ENCODE peak calls at places on chromosomes 6 and 20, in ten cellular contexts. B, G, E, J, K, N, C, L, Q and W are unnamed samples. For H3K4me1 and H3K9me3, the result is how much of the 10 kb centered on the place peaks cover.

GRCh38 chr6:108988291-108988690 is 106.4 kb downstream of the SESN1 start:
- DNase-seq in B (no peak), G (no peak), E (no peak), J (no peak), K (no peak), N (no peak), C (no peak), L (no peak), Q (no peak), W (no peak)

GRCh38 chr20:10216146-10216741 is 2.4 kb upstream of the SNAP25 start:
- DNase-seq in B (peak), G (no peak), E (no peak), J (no peak), K (no peak), N (no peak), C (no peak), L (no peak), Q (no peak), W (peak)

GRCh38 chr6:111565316-111566221 is 40.1 kb downstream of the TRAF3IP2 start:
- DNase-seq in B (no peak), G (no peak), E (no peak), J (no peak), K (no peak), N (no peak), C (no peak), L (no peak), Q (no peak), W (no peak)

GRCh38 chr6:1611572-1612385 is 2.1 kb downstream of the FOXC1 start:
- DNase-seq in B (peak), G (no peak), E (no peak), J (no peak), K (peak), N (no peak), C (no peak), L (no peak), Q (peak), W (peak)

GRCh38 chr6:15400572-15401004 is 154.7 kb downstream of the JARID2 start:
- DNase-seq in B (peak), G (no peak), E (peak), J (no peak), K (peak), N (no peak), C (peak), L (no peak), Q (peak), W (no peak)

GRCh38 chr20:36493801-36494114 is 47.6 kb upstream of the MYL9 start:
- DNase-seq in B (peak), G (no peak), E (peak), J (no peak), K (peak), N (peak), C (peak), L (no peak), Q (peak), W (no peak)

GRCh38 chr20:51487525-51488279 is 54.8 kb downstream of the NFATC2 start:
- DNase-seq in B (peak), G (no peak), E (no peak), J (no peak), K (peak), N (no peak), C (no peak), L (peak), Q (no peak), W (peak)

GRCh38 chr6:53634184-53634631 is 31.3 kb downstream of the KLHL31 start:
- DNase-seq in B (no peak), G (no peak), E (no peak), J (no peak), K (no peak), N (no peak), C (no peak), L (no peak), Q (no peak), W (no peak)

GRCh38 chr6:78059171-78059570 is 406.3 kb downstream of the MEI4 start:
- DNase-seq in B (no peak), G (no peak), E (no peak), J (no peak), K (no peak), N (no peak), C (no peak), L (no peak), Q (no peak), W (no peak)

GRCh38 chr20:7858851-7859250 is 81.4 kb downstream of the HAO1 start:
- DNase-seq in B (no peak), G (no peak), E (no peak), J (no peak), K (no peak), N (no peak), C (no peak), L (no peak), Q (no peak), W (no peak)

GRCh38 chr6:116762235-116762634 is 3.3 kb downstream of the FAM162B start:
- DNase-seq in B (no peak), G (no peak), E (no peak), J (no peak), K (no peak), N (no peak), C (no peak), L (no peak), Q (no peak), W (no peak)

GRCh38 chr6:13863699-13864155 is 49.4 kb upstream of the MCUR1 start:
- DNase-seq in B (no peak), G (no peak), E (no peak), J (no peak), K (no peak), N (no peak), C (no peak), L (no peak), Q (no peak), W (no peak)

GRCh38 chr6:11356404-11357155 is 124.1 kb upstream of the NEDD9 start:
- DNase-seq in B (no peak), G (no peak), E (no peak), J (no peak), K (no peak), N (no peak), C (peak), L (no peak), Q (no peak), W (no peak)

GRCh38 chr6:13217206-13217905 is 111.0 kb downstream of the TBC1D7 start:
- DNase-seq in B (no peak), G (no peak), E (no peak), J (no peak), K (peak), N (no peak), C (no peak), L (no peak), Q (no peak), W (no peak)

GRCh38 chr6:113697642-113698410 is 159.3 kb upstream of the MARCKS start:
- DNase-seq in B (peak), G (no peak), E (no peak), J (no peak), K (peak), N (no peak), C (no peak), L (no peak), Q (no peak), W (peak)

GRCh38 chr6:119172813-119173212 is 94.3 kb upstream of the FAM184A start:
- DNase-seq in B (peak), G (no peak), E (no peak), J (peak), K (peak), N (no peak), C (no peak), L (no peak), Q (no peak), W (peak)

GRCh38 chr20:43911066-43911465 is 3.6 kb upstream of the TOX2 start:
- DNase-seq in B (peak), G (no peak), E (no peak), J (no peak), K (peak), N (no peak), C (no peak), L (no peak), Q (no peak), W (no peak)

GRCh38 chr6:161549977-161550655 is 276.3 kb upstream of the AGPAT4 start:
- DNase-seq in B (no peak), G (no peak), E (no peak), J (no peak), K (peak), N (no peak), C (no peak), L (no peak), Q (no peak), W (no peak)

GRCh38 chr6:88698661-88699060 is 264.8 kb downstream of the RNGTT start:
- DNase-seq in B (no peak), G (no peak), E (no peak), J (no peak), K (no peak), N (no peak), C (no peak), L (no peak), Q (no peak), W (no peak)

GRCh38 chr6:27582928-27583725 is 110.2 kb upstream of the ZNF184 start:
- DNase-seq in B (peak), G (no peak), E (no peak), J (no peak), K (peak), N (no peak), C (no peak), L (peak), Q (no peak), W (peak)

GRCh38 chr20:62761058-62761758 is 35.1 kb upstream of the MRGBP start:
- DNase-seq in B (no peak), G (no peak), E (peak), J (no peak), K (peak), N (no peak), C (no peak), L (no peak), Q (no peak), W (no peak)

GRCh38 chr6:52994031-52994788 is 874 bp downstream of the GSTA4 start:
- DNase-seq in B (peak), G (no peak), E (no peak), J (no peak), K (peak), N (no peak), C (peak), L (no peak), Q (no peak), W (peak)

GRCh38 chr20:21515300-21516179 is 1.7 kb upstream of the NKX2-2 start:
- DNase-seq in B (no peak), G (no peak), E (no peak), J (no peak), K (no peak), N (no peak), C (no peak), L (no peak), Q (no peak), W (no peak)

GRCh38 chr6:149362289-149362688 is 37.8 kb upstream of the SUMO4 start:
- DNase-seq in B (no peak), G (no peak), E (no peak), J (no peak), K (no peak), N (no peak), C (no peak), L (no peak), Q (no peak), W (no peak)

GRCh38 chr6:170296746-170297576 is 6.1 kb upstream of the DLL1 start:
- DNase-seq in B (no peak), G (no peak), E (no peak), J (no peak), K (no peak), N (no peak), C (no peak), L (no peak), Q (no peak), W (no peak)

GRCh38 chr6:19356692-19357091 is 480.5 kb upstream of the ID4 start:
- DNase-seq in B (no peak), G (no peak), E (no peak), J (no peak), K (peak), N (no peak), C (no peak), L (no peak), Q (no peak), W (no peak)

GRCh38 chr20:32790751-32791057 is 28.5 kb downstream of the DNMT3B start:
- DNase-seq in B (no peak), G (no peak), E (no peak), J (no peak), K (no peak), N (no peak), C (no peak), L (no peak), Q (no peak), W (no peak)

GRCh38 chr6:15080895-15081294 is 165.0 kb upstream of the JARID2 start:
- DNase-seq in B (no peak), G (no peak), E (no peak), J (no peak), K (no peak), N (no peak), C (no peak), L (no peak), Q (no peak), W (no peak)

GRCh38 chr6:106662458-106662857 is 33.1 kb downstream of the QRSL1 start:
- DNase-seq in B (no peak), G (no peak), E (no peak), J (no peak), K (no peak), N (no peak), C (no peak), L (no peak), Q (no peak), W (no peak)

GRCh38 chr6:113645576-113645970 is 211.6 kb upstream of the MARCKS start:
- DNase-seq in B (peak), G (no peak), E (no peak), J (peak), K (peak), N (no peak), C (no peak), L (no peak), Q (no peak), W (peak)

GRCh38 chr6:18155864-18156396 is 708 bp downstream of the KDM1B start:
- DNase-seq in B (peak), G (no peak), E (peak), J (peak), K (peak), N (peak), C (peak), L (peak), Q (no peak), W (peak)

GRCh38 chr6:108714012-108714773 is 134.0 kb upstream of the ARMC2 start:
- DNase-seq in B (peak), G (peak), E (no peak), J (no peak), K (peak), N (no peak), C (peak), L (no peak), Q (no peak), W (peak)

GRCh38 chr20:39897058-39897457 is 792.0 kb downstream of the MAFB start:
- DNase-seq in B (peak), G (no peak), E (no peak), J (no peak), K (peak), N (no peak), C (no peak), L (no peak), Q (no peak), W (peak)

GRCh38 chr20:32796383-32797159 is 23.2 kb upstream of the MAPRE1 start:
- DNase-seq in B (no peak), G (no peak), E (no peak), J (no peak), K (no peak), N (no peak), C (no peak), L (no peak), Q (no peak), W (no peak)

GRCh38 chr6:166488081-166488685 is 98.3 kb downstream of the RAMACL start:
- DNase-seq in B (peak), G (peak), E (peak), J (no peak), K (peak), N (no peak), C (peak), L (no peak), Q (peak), W (no peak)

GRCh38 chr20:48793776-48794175 is 34.0 kb downstream of the PREX1 start:
- DNase-seq in B (no peak), G (no peak), E (no peak), J (no peak), K (no peak), N (no peak), C (no peak), L (no peak), Q (no peak), W (no peak)

GRCh38 chr6:138509371-138509770 is 10.1 kb upstream of the NHSL1 start:
- DNase-seq in B (peak), G (peak), E (no peak), J (peak), K (peak), N (no peak), C (peak), L (peak), Q (no peak), W (peak)

DNA sequence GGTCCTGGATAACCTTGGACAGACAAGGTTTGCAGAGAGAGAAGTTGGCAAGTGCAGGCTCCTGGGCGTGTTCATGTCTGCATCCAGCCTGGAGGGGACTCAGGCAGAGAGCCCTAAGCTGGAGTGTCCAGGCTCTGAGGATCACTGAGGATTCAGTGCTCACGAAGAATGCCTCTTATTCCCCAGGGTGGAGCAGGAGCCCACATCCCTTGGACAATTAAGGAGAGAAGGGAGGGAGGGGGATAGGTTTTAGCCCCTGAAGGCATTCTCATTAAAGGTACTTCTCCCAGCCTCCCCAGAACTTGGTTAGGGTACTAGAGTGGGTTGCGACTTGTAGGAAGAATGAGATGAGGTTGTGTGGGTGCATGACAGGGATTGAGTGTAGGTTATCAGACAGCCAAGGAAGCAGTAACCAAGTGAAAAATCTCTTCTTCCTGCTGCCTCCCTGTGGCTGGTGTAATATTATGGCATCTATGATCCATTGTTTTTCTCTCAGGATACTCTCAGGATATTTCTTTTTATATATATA is 680 bp downstream of the HLA-DPB1 start:
- DNase-seq in B (no peak), G (no peak), E (no peak), J (no peak), K (no peak), N (no peak), C (no peak), L (no peak), Q (no peak), W (no peak)
- H3K4me1 ChIP-seq in B (under half), G (under half), E (under half), J (under half), K (under half), N (under half), C (under half), L (under half), Q (under half), W (under half)

DNA sequence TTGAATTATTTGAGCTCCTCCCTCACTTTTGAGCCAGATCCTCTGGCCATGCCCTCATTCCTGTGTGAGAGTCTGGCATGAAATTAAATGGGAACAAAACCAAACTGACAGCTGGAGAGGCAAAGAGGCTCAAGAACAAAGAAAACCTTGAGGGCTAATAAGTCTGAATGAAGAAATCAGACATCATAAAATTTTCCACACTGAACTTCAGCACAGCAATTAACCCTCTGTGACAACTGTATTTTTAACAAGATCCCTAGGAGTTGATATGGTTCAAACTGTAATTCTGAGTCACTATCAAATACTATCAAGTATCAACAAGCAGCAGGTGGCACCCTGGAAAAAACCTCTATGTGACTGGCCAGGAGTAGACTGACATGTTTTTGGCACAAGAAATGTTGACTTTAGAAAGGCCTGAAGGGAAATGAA is 109.4 kb upstream of the EMILIN3 start:
- DNase-seq in B (peak), G (no peak), E (no peak), J (no peak), K (peak), N (no peak), C (peak), L (no peak), Q (no peak), W (peak)
- H3K9me3 ChIP-seq in B (under half), G (under half), E (under half), J (under half), K (under half), N (under half), C (under half), L (under half), Q (under half), W (under half)

GRCh38 chr6:4593891-4594445 is 182.2 kb upstream of the CDYL start:
- DNase-seq in B (no peak), G (no peak), E (no peak), J (no peak), K (peak), N (no peak), C (no peak), L (no peak), Q (no peak), W (peak)

GRCh38 chr6:4603856-4604369 is 172.3 kb upstream of the CDYL start:
- DNase-seq in B (no peak), G (no peak), E (no peak), J (no peak), K (peak), N (no peak), C (no peak), L (no peak), Q (no peak), W (peak)

GRCh38 chr6:4603291-4603690 is 172.9 kb upstream of the CDYL start:
- DNase-seq in B (peak), G (no peak), E (peak), J (peak), K (peak), N (peak), C (peak), L (no peak), Q (peak), W (peak)

GRCh38 chr6:4599924-4600323 is 176.3 kb upstream of the CDYL start:
- DNase-seq in B (peak), G (no peak), E (no peak), J (no peak), K (peak), N (no peak), C (no peak), L (no peak), Q (no peak), W (peak)

GRCh38 chr6:4598384-4598783 is 177.8 kb upstream of the CDYL start:
- DNase-seq in B (no peak), G (no peak), E (no peak), J (no peak), K (no peak), N (no peak), C (no peak), L (no peak), Q (no peak), W (no peak)
- H3K4me1 ChIP-seq in B (under half), G (under half), E (under half), J (under half), K (under half), N (under half), C (under half), L (under half), Q (under half), W (under half)

GRCh38 chr6:124677874-124678273 is 284.4 kb upstream of the RNF217 start:
- DNase-seq in B (no peak), G (no peak), E (no peak), J (no peak), K (no peak), N (no peak), C (no peak), L (no peak), Q (no peak), W (no peak)

GRCh38 chr6:124669713-124670480 is 292.3 kb upstream of the RNF217 start:
- DNase-seq in B (no peak), G (no peak), E (no peak), J (no peak), K (peak), N (no peak), C (no peak), L (no peak), Q (no peak), W (no peak)

GRCh38 chr6:124676033-124676432 is 286.2 kb upstream of the RNF217 start:
- DNase-seq in B (peak), G (no peak), E (no peak), J (peak), K (peak), N (no peak), C (no peak), L (no peak), Q (no peak), W (peak)

GRCh38 chr6:124670801-124671200 is 291.4 kb upstream of the RNF217 start:
- DNase-seq in B (no peak), G (no peak), E (no peak), J (no peak), K (no peak), N (no peak), C (no peak), L (no peak), Q (no peak), W (no peak)

GRCh38 chr6:124674042-124674441 is 288.2 kb upstream of the RNF217 start:
- DNase-seq in B (no peak), G (no peak), E (no peak), J (no peak), K (no peak), N (no peak), C (no peak), L (no peak), Q (no peak), W (no peak)
- H3K9me3 ChIP-seq in B (under half), G (under half), E (under half), J (under half), K (under half), N (under half), C (under half), L (under half), Q (under half), W (under half)

GRCh38 chr20:23232219-23232581 is 118.4 kb upstream of the NXT1 start:
- DNase-seq in B (no peak), G (no peak), E (no peak), J (no peak), K (no peak), N (no peak), C (no peak), L (no peak), Q (no peak), W (no peak)
- H3K4me1 ChIP-seq in B (under half), G (under half), E (under half), J (under half), K (under half), N (under half), C (under half), L (under half), Q (under half), W (under half)

GRCh38 chr20:15817351-15817750 is 755.9 kb downstream of the KIF16B start:
- DNase-seq in B (no peak), G (no peak), E (no peak), J (no peak), K (no peak), N (no peak), C (no peak), L (no peak), Q (no peak), W (peak)

GRCh38 chr20:15811951-15812350 is 761.3 kb downstream of the KIF16B start:
- DNase-seq in B (no peak), G (no peak), E (no peak), J (no peak), K (no peak), N (no peak), C (no peak), L (no peak), Q (no peak), W (no peak)

GRCh38 chr20:15814903-15815302 is 758.3 kb downstream of the KIF16B start:
- DNase-seq in B (no peak), G (no peak), E (no peak), J (peak), K (peak), N (no peak), C (no peak), L (no peak), Q (no peak), W (peak)

GRCh38 chr20:15812696-15813095 is 760.6 kb downstream of the KIF16B start:
- DNase-seq in B (no peak), G (no peak), E (no peak), J (no peak), K (no peak), N (no peak), C (no peak), L (no peak), Q (no peak), W (no peak)

GRCh38 chr20:15814360-15814759 is 758.9 kb downstream of the KIF16B start:
- DNase-seq in B (no peak), G (no peak), E (no peak), J (no peak), K (no peak), N (no peak), C (no peak), L (no peak), Q (no peak), W (no peak)
- H3K9me3 ChIP-seq in B (under half), G (under half), E (under half), J (under half), K (under half), N (under half), C (under half), L (under half), Q (under half), W (under half)